ENCODE peak calls at places on chromosomes 1 and 21, in seven cellular contexts. One of them, this sample, is unnamed.

GRCh38 chr1:199272690-199273089 is 633.9 kb downstream of the PTPRC start:
- DNase-seq in stomach: peak
- DNase-seq in choroid plexus epithelial cell: peak
- DNase-seq in astrocyte of the spinal cord: peak
- DNase-seq in psoas muscle: peak
- DNase-seq in cardiac muscle cell: peak
- DNase-seq in CD8-positive, alpha-beta T cell: no peak
- DNase-seq in this sample: no peak

GRCh38 chr1:24155011-24155782 is 12.3 kb upstream of the IL22RA1 start:
- DNase-seq in stomach: peak
- DNase-seq in choroid plexus epithelial cell: no peak
- DNase-seq in astrocyte of the spinal cord: no peak
- DNase-seq in psoas muscle: no peak
- DNase-seq in cardiac muscle cell: no peak
- DNase-seq in CD8-positive, alpha-beta T cell: no peak
- DNase-seq in this sample: peak

GRCh38 chr1:38736399-38736798 is 123.2 kb downstream of the RRAGC start:
- DNase-seq in stomach: no peak
- DNase-seq in choroid plexus epithelial cell: no peak
- DNase-seq in astrocyte of the spinal cord: no peak
- DNase-seq in psoas muscle: no peak
- DNase-seq in cardiac muscle cell: no peak
- DNase-seq in CD8-positive, alpha-beta T cell: no peak
- DNase-seq in this sample: no peak

GRCh38 chr1:172449012-172449584 is 5.2 kb upstream of the PIGC start:
- DNase-seq in stomach: no peak
- DNase-seq in choroid plexus epithelial cell: no peak
- DNase-seq in astrocyte of the spinal cord: no peak
- DNase-seq in psoas muscle: no peak
- DNase-seq in cardiac muscle cell: peak
- DNase-seq in CD8-positive, alpha-beta T cell: no peak
- DNase-seq in this sample: peak

GRCh38 chr21:15731243-15731613 is 1.4 kb downstream of the USP25 start:
- DNase-seq in stomach: no peak
- DNase-seq in choroid plexus epithelial cell: no peak
- DNase-seq in astrocyte of the spinal cord: no peak
- DNase-seq in psoas muscle: no peak
- DNase-seq in cardiac muscle cell: no peak
- DNase-seq in CD8-positive, alpha-beta T cell: no peak
- DNase-seq in this sample: no peak

GRCh38 chr1:236989290-236990051 is 14.8 kb downstream of the MT1HL1 start:
- DNase-seq in stomach: no peak
- DNase-seq in choroid plexus epithelial cell: no peak
- DNase-seq in astrocyte of the spinal cord: no peak
- DNase-seq in psoas muscle: no peak
- DNase-seq in cardiac muscle cell: no peak
- DNase-seq in CD8-positive, alpha-beta T cell: no peak
- DNase-seq in this sample: no peak

GRCh38 chr1:112713466-112714312 is 1.4 kb downstream of the PPM1J start:
- DNase-seq in stomach: peak
- DNase-seq in choroid plexus epithelial cell: no peak
- DNase-seq in astrocyte of the spinal cord: no peak
- DNase-seq in psoas muscle: peak
- DNase-seq in cardiac muscle cell: no peak
- DNase-seq in CD8-positive, alpha-beta T cell: no peak
- DNase-seq in this sample: no peak

GRCh38 chr1:236465231-236465958 is 58.4 kb upstream of the LGALS8 start:
- DNase-seq in stomach: no peak
- DNase-seq in choroid plexus epithelial cell: no peak
- DNase-seq in astrocyte of the spinal cord: no peak
- DNase-seq in psoas muscle: no peak
- DNase-seq in cardiac muscle cell: no peak
- DNase-seq in CD8-positive, alpha-beta T cell: no peak
- DNase-seq in this sample: no peak

GRCh38 chr1:211653907-211654553 is 21.4 kb downstream of the NEK2 start:
- DNase-seq in stomach: no peak
- DNase-seq in choroid plexus epithelial cell: peak
- DNase-seq in astrocyte of the spinal cord: no peak
- DNase-seq in psoas muscle: no peak
- DNase-seq in cardiac muscle cell: peak
- DNase-seq in CD8-positive, alpha-beta T cell: no peak
- DNase-seq in this sample: no peak

GRCh38 chr1:214844319-214844718 is 238.2 kb upstream of the KCNK2 start:
- DNase-seq in stomach: no peak
- DNase-seq in choroid plexus epithelial cell: no peak
- DNase-seq in astrocyte of the spinal cord: no peak
- DNase-seq in psoas muscle: no peak
- DNase-seq in cardiac muscle cell: no peak
- DNase-seq in CD8-positive, alpha-beta T cell: no peak
- DNase-seq in this sample: no peak

GRCh38 chr21:43835861-43836260 is 29.2 kb upstream of the AGPAT3 start:
- DNase-seq in stomach: no peak
- DNase-seq in choroid plexus epithelial cell: no peak
- DNase-seq in astrocyte of the spinal cord: no peak
- DNase-seq in psoas muscle: no peak
- DNase-seq in cardiac muscle cell: no peak
- DNase-seq in CD8-positive, alpha-beta T cell: no peak
- DNase-seq in this sample: no peak

GRCh38 chr1:209655832-209656231 is 3.6 kb upstream of the LAMB3 start:
- DNase-seq in stomach: peak
- DNase-seq in choroid plexus epithelial cell: no peak
- DNase-seq in astrocyte of the spinal cord: no peak
- DNase-seq in psoas muscle: no peak
- DNase-seq in cardiac muscle cell: no peak
- DNase-seq in CD8-positive, alpha-beta T cell: no peak
- DNase-seq in this sample: no peak

GRCh38 chr1:230500063-230500462 is 73.9 kb upstream of the PGBD5 start:
- DNase-seq in stomach: no peak
- DNase-seq in choroid plexus epithelial cell: no peak
- DNase-seq in astrocyte of the spinal cord: no peak
- DNase-seq in psoas muscle: no peak
- DNase-seq in cardiac muscle cell: no peak
- DNase-seq in CD8-positive, alpha-beta T cell: no peak
- DNase-seq in this sample: no peak

GRCh38 chr1:75472971-75473603 is 137.8 kb downstream of the SLC44A5 start:
- DNase-seq in stomach: no peak
- DNase-seq in choroid plexus epithelial cell: no peak
- DNase-seq in astrocyte of the spinal cord: no peak
- DNase-seq in psoas muscle: no peak
- DNase-seq in cardiac muscle cell: no peak
- DNase-seq in CD8-positive, alpha-beta T cell: no peak
- DNase-seq in this sample: no peak

GRCh38 chr21:9741343-9741742 is 780.0 kb upstream of the TPTE start:
- DNase-seq in stomach: no peak
- DNase-seq in choroid plexus epithelial cell: no peak
- DNase-seq in astrocyte of the spinal cord: no peak
- DNase-seq in psoas muscle: no peak
- DNase-seq in cardiac muscle cell: no peak
- DNase-seq in CD8-positive, alpha-beta T cell: no peak
- DNase-seq in this sample: no peak

GRCh38 chr1:100353988-100354387 is 1.7 kb downstream of the CDC14A start:
- DNase-seq in stomach: no peak
- DNase-seq in choroid plexus epithelial cell: no peak
- DNase-seq in astrocyte of the spinal cord: no peak
- DNase-seq in psoas muscle: no peak
- DNase-seq in cardiac muscle cell: no peak
- DNase-seq in CD8-positive, alpha-beta T cell: no peak
- DNase-seq in this sample: peak

GRCh38 chr1:8040586-8040985 is 14.5 kb upstream of the ERRFI1 start:
- DNase-seq in stomach: peak
- DNase-seq in choroid plexus epithelial cell: peak
- DNase-seq in astrocyte of the spinal cord: peak
- DNase-seq in psoas muscle: peak
- DNase-seq in cardiac muscle cell: peak
- DNase-seq in CD8-positive, alpha-beta T cell: no peak
- DNase-seq in this sample: no peak

DNA sequence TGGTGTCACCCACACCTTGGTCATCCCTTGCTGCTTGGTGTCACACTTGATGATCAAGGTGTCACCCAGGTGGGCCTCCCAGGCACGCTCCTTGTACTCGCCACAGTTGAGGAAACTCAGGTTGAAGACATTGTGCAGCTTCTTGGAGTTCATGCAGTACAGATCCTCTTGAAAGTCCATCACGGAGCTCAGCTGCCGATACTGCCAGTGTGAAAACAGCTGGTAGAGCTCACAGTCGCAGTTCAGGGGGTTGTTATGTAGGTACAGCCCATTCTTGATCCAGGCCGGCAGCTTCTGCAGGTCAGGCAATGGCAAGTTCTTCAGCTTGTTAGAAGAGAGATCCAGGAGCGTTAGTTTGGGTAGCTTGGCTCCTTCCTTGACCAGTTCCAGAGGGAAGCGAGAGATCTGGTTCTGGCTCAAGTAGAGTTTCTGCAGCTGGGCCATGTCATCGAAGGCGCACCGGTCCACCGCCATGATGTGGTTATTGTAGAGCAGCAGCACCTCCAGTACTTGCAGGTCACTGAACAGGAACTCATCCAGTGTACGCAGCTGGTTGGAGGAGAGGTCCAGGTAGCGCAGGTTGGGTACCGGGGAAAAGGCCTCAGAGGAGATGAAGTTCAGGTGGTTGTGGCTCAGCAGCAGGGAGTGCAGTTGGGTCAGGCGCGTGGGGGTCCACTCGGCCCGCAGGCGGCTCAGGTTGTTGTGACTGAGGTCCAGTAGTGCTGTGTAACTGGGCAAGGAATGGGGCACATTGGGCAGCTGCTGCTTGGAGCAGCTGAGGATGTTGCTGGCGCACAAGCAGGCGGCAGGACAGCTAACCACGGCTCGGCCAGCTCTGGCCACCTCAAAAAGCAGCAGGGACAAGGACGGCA is 1.3 kb downstream of the AMIGO1 start:
- DNase-seq in stomach: no peak
- DNase-seq in choroid plexus epithelial cell: no peak
- DNase-seq in astrocyte of the spinal cord: no peak
- DNase-seq in psoas muscle: peak
- DNase-seq in cardiac muscle cell: no peak
- DNase-seq in CD8-positive, alpha-beta T cell: no peak
- DNase-seq in this sample: no peak
- H3K4me3 ChIP-seq in stomach: peak
- H3K4me3 ChIP-seq in choroid plexus epithelial cell: no peak
- H3K4me3 ChIP-seq in astrocyte of the spinal cord: no peak
- H3K4me3 ChIP-seq in psoas muscle: peak
- H3K4me3 ChIP-seq in cardiac muscle cell: no peak
- H3K4me3 ChIP-seq in CD8-positive, alpha-beta T cell: peak
- H3K4me3 ChIP-seq in this sample: no peak

GRCh38 chr21:34100337-34100736 is 27.0 kb downstream of the MRPS6 start:
- DNase-seq in stomach: no peak
- DNase-seq in choroid plexus epithelial cell: no peak
- DNase-seq in astrocyte of the spinal cord: no peak
- DNase-seq in psoas muscle: no peak
- DNase-seq in cardiac muscle cell: no peak
- DNase-seq in CD8-positive, alpha-beta T cell: no peak
- DNase-seq in this sample: no peak
- H3K4me3 ChIP-seq in stomach: no peak
- H3K4me3 ChIP-seq in choroid plexus epithelial cell: no peak
- H3K4me3 ChIP-seq in astrocyte of the spinal cord: no peak
- H3K4me3 ChIP-seq in psoas muscle: no peak
- H3K4me3 ChIP-seq in cardiac muscle cell: no peak
- H3K4me3 ChIP-seq in CD8-positive, alpha-beta T cell: no peak
- H3K4me3 ChIP-seq in this sample: no peak

DNA sequence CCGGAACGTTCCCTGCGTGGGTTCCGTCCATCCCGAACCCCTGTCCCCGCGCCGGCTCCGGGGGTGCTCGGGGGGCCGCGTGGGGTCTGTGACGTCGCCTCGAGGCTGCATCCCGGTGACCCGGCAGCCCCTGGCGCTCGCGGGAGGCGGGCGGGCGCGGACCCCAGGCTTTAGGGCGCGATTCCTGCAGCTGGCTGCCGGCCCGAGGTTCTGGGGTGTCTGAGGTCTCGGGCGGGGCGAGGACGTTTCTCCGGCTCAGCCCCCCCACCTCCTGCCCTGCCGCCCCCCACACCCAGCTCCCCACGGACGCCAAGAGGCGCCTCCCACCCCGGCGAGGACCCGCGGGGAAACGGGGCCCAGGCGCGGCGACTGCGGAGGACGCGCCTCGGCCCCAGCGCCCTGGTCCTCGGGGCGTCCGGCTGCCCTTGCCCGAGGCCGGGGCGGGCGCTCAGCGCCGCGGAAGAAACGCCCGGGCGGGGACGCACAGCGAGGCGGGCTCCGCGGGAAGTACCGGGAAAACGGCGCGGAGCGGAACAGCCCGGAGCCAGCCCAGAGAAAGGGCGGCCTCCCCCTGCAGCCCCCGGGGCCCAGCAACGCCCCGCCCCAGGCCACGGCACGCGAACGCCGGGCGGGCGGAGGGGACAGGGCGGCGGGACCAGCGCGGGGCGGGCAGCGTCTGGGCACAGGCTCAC is 1.3 kb upstream of the PCBP3 start:
- DNase-seq in stomach: no peak
- DNase-seq in choroid plexus epithelial cell: no peak
- DNase-seq in astrocyte of the spinal cord: no peak
- DNase-seq in psoas muscle: no peak
- DNase-seq in cardiac muscle cell: peak
- DNase-seq in CD8-positive, alpha-beta T cell: no peak
- DNase-seq in this sample: no peak
- H3K4me3 ChIP-seq in stomach: peak
- H3K4me3 ChIP-seq in choroid plexus epithelial cell: peak
- H3K4me3 ChIP-seq in astrocyte of the spinal cord: peak
- H3K4me3 ChIP-seq in psoas muscle: peak
- H3K4me3 ChIP-seq in cardiac muscle cell: peak
- H3K4me3 ChIP-seq in CD8-positive, alpha-beta T cell: no peak
- H3K4me3 ChIP-seq in this sample: no peak

DNA sequence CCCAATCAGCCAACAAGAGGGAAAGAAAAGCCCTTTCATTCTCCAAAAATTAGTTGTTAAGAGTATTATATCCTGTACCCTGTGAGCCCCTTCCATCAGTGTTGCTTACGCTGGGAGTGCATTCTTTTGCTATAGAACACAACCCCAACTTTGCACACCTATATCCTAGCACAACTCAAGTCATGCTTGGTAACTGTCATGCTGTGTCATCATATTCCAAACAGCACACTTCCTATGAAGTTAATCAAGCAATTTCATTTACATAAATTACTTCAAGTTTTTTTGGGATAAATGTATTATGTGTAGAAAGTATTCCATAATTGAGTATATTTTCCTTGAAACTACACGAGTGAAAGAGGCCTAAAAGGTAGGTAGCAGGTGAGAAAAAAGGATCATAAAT is 20.0 kb downstream of the FUBP1 start:
- DNase-seq in stomach: no peak
- DNase-seq in choroid plexus epithelial cell: no peak
- DNase-seq in astrocyte of the spinal cord: no peak
- DNase-seq in psoas muscle: no peak
- DNase-seq in cardiac muscle cell: no peak
- DNase-seq in CD8-positive, alpha-beta T cell: no peak
- DNase-seq in this sample: no peak
- H3K4me3 ChIP-seq in stomach: no peak
- H3K4me3 ChIP-seq in choroid plexus epithelial cell: no peak
- H3K4me3 ChIP-seq in astrocyte of the spinal cord: no peak
- H3K4me3 ChIP-seq in psoas muscle: no peak
- H3K4me3 ChIP-seq in cardiac muscle cell: no peak
- H3K4me3 ChIP-seq in CD8-positive, alpha-beta T cell: no peak
- H3K4me3 ChIP-seq in this sample: no peak